ENCODE peak calls at places on chromosome 3, in five cellular contexts. P, F, L, B and M are unnamed samples.

GRCh38 chr3:183287301-183287971 is 34.4 kb downstream of the B3GNT5 start:
- ATAC-seq in L (peak; percentile 14), B (peak; percentile 55), F (peak; percentile 27), P (peak; percentile 79), M (no peak)

GRCh38 chr3:100830931-100831330 is 121.6 kb downstream of the TFG start:
- ATAC-seq in L (peak; percentile 67), F (no peak), B (no peak), P (no peak), M (peak; percentile 37)

GRCh38 chr3:45163481-45163880 is 17.3 kb upstream of the CDCP1 start:
- ATAC-seq in B (no peak), F (no peak), P (no peak), L (no peak), M (peak; percentile 66)

GRCh38 chr3:114903213-114903612 is 243.9 kb downstream of the ZBTB20 start:
- ATAC-seq in P (peak; percentile 49), B (peak; percentile 49), L (no peak), F (no peak), M (no peak)

GRCh38 chr3:172054115-172054764 is 14.9 kb downstream of the FNDC3B start:
- ATAC-seq in F (peak; percentile 10), L (no peak), B (peak; percentile 40), P (peak; percentile 42), M (no peak)

GRCh38 chr3:50304601-50305000 is 1.2 kb upstream of the HYAL1 start:
- ATAC-seq in B (no peak), L (peak; percentile 60), P (no peak), F (no peak), M (no peak)

GRCh38 chr3:104359546-104359945 is 1007.2 kb upstream of the ALCAM start:
- ATAC-seq in B (peak; percentile 97), P (no peak), L (no peak), F (peak; percentile 100), M (no peak)

GRCh38 chr3:129068291-129068886 is 7.8 kb downstream of the GP9 start:
- ATAC-seq in B (no peak), L (peak; percentile 70), F (no peak), P (no peak), M (no peak)

GRCh38 chr3:31421280-31422048 is 111.3 kb upstream of the STT3B start:
- ATAC-seq in L (peak; percentile 89), B (no peak), P (no peak), F (no peak), M (no peak)

GRCh38 chr3:24579008-24579407 is 84.4 kb upstream of the THRB start:
- ATAC-seq in F (no peak), B (no peak), P (no peak), L (no peak), M (no peak)

GRCh38 chr3:44120721-44121582 is 120.7 kb upstream of the TOPAZ1 start:
- ATAC-seq in P (peak; percentile 54), L (no peak), F (peak; percentile 17), B (peak; percentile 3), M (no peak)

GRCh38 chr3:29065211-29065785 is 215.6 kb upstream of the RBMS3 start:
- ATAC-seq in L (no peak), F (peak; percentile 100), B (peak; percentile 100), P (peak; percentile 84), M (no peak)

GRCh38 chr3:111521881-111522280 is 20.1 kb upstream of the CD96 start:
- ATAC-seq in B (no peak), P (no peak), L (no peak), F (no peak), M (no peak)

GRCh38 chr3:61358364-61358763 is 107.1 kb upstream of the FHIT start:
- ATAC-seq in F (peak; percentile 90), B (no peak), P (peak; percentile 52), L (no peak), M (peak; percentile 96)

GRCh38 chr3:35781558-35781957 is 142.2 kb downstream of the ARPP21 start:
- ATAC-seq in P (no peak), L (no peak), B (no peak), F (no peak), M (no peak)

GRCh38 chr3:101685870-101686307 is 629 bp downstream of the RPL24 start:
- ATAC-seq in P (peak; percentile 9), L (peak; percentile 0), F (peak; percentile 7), B (peak; percentile 30), M (no peak)

GRCh38 chr3:52877085-52877484 is 20.3 kb downstream of the STIMATE start:
- ATAC-seq in F (no peak), P (no peak), B (no peak), L (no peak), M (no peak)

GRCh38 chr3:186592682-186593081 is 20.2 kb upstream of the AHSG start:
- ATAC-seq in B (no peak), P (no peak), L (no peak), F (no peak), M (no peak)

GRCh38 chr3:83655083-83655482 is 1303.7 kb upstream of the CADM2 start:
- ATAC-seq in L (no peak), P (no peak), B (no peak), F (no peak), M (no peak)

GRCh38 chr3:53921296-53921695 is 29.6 kb upstream of the SELENOK start:
- ATAC-seq in F (peak; percentile 40), B (peak; percentile 52), P (no peak), L (no peak), M (no peak)